ENCODE peak calls at places on chromosome 7, in five cellular contexts. One of them, this sample, is unnamed.

GRCh38 chr7:28400838-28401360 is 11.4 kb upstream of the CREB5 start:
- DNase-seq in HCT116: no peak
- DNase-seq in HL-60: no peak
- DNase-seq in breast epithelium: no peak
- DNase-seq in GM23338: no peak
- DNase-seq in this sample: no peak

GRCh38 chr7:152710134-152710404 is 34.1 kb upstream of the XRCC2 start:
- DNase-seq in breast epithelium: no peak
- DNase-seq in HL-60: no peak
- DNase-seq in GM23338: no peak
- DNase-seq in HCT116: no peak
- DNase-seq in this sample: no peak

GRCh38 chr7:139828880-139829653 is at the start of gene TBXAS1:
- DNase-seq in HL-60: peak
- DNase-seq in breast epithelium: no peak
- DNase-seq in GM23338: no peak
- DNase-seq in HCT116: no peak
- DNase-seq in this sample: no peak

GRCh38 chr7:135290594-135290993 is 57.0 kb downstream of the STRA8 start:
- DNase-seq in breast epithelium: no peak
- DNase-seq in HL-60: no peak
- DNase-seq in HCT116: no peak
- DNase-seq in GM23338: no peak
- DNase-seq in this sample: no peak

GRCh38 chr7:128406147-128406985 is 3.4 kb downstream of the IMPDH1 start:
- DNase-seq in breast epithelium: no peak
- DNase-seq in HL-60: peak
- DNase-seq in GM23338: peak
- DNase-seq in HCT116: no peak
- DNase-seq in this sample: no peak

GRCh38 chr7:84191261-84191660 is 3.3 kb downstream of the SEMA3A start:
- DNase-seq in GM23338: no peak
- DNase-seq in HL-60: no peak
- DNase-seq in breast epithelium: no peak
- DNase-seq in HCT116: no peak
- DNase-seq in this sample: no peak

GRCh38 chr7:65980478-65981250 is 1.3 kb downstream of the GUSB start:
- DNase-seq in GM23338: peak
- DNase-seq in HCT116: no peak
- DNase-seq in breast epithelium: no peak
- DNase-seq in HL-60: peak
- DNase-seq in this sample: no peak

GRCh38 chr7:115085421-115085820 is 163.5 kb downstream of the MDFIC start:
- DNase-seq in HCT116: no peak
- DNase-seq in breast epithelium: no peak
- DNase-seq in GM23338: no peak
- DNase-seq in HL-60: no peak
- DNase-seq in this sample: no peak

GRCh38 chr7:88401009-88401623 is 94.4 kb upstream of the STEAP4 start:
- DNase-seq in breast epithelium: no peak
- DNase-seq in HL-60: peak
- DNase-seq in GM23338: peak
- DNase-seq in HCT116: peak
- DNase-seq in this sample: no peak

GRCh38 chr7:91565499-91566331 is 301.5 kb downstream of the FZD1 start:
- DNase-seq in breast epithelium: peak
- DNase-seq in HCT116: no peak
- DNase-seq in GM23338: peak
- DNase-seq in HL-60: no peak
- DNase-seq in this sample: peak

GRCh38 chr7:94053532-94053931 is 49.4 kb upstream of the BET1 start:
- DNase-seq in HCT116: no peak
- DNase-seq in breast epithelium: no peak
- DNase-seq in HL-60: no peak
- DNase-seq in GM23338: no peak
- DNase-seq in this sample: no peak

GRCh38 chr7:12210179-12211053 is 678 bp upstream of the TMEM106B start:
- DNase-seq in HL-60: no peak
- DNase-seq in HCT116: no peak
- DNase-seq in breast epithelium: no peak
- DNase-seq in GM23338: peak
- DNase-seq in this sample: no peak

GRCh38 chr7:39811161-39811614 is 138.9 kb upstream of the CDK13 start:
- DNase-seq in HCT116: no peak
- DNase-seq in HL-60: no peak
- DNase-seq in GM23338: no peak
- DNase-seq in breast epithelium: no peak
- DNase-seq in this sample: peak

GRCh38 chr7:98774893-98775292 is 94.9 kb downstream of the TMEM130 start:
- DNase-seq in HL-60: no peak
- DNase-seq in breast epithelium: no peak
- DNase-seq in GM23338: no peak
- DNase-seq in HCT116: no peak
- DNase-seq in this sample: no peak

GRCh38 chr7:151439855-151440798 is at the start of gene CRYGN:
- DNase-seq in HCT116: no peak
- DNase-seq in HL-60: no peak
- DNase-seq in GM23338: peak
- DNase-seq in breast epithelium: no peak
- DNase-seq in this sample: no peak

GRCh38 chr7:7911339-7911738 is 57.3 kb upstream of the GLCCI1 start:
- DNase-seq in HCT116: no peak
- DNase-seq in GM23338: peak
- DNase-seq in breast epithelium: no peak
- DNase-seq in HL-60: no peak
- DNase-seq in this sample: no peak

GRCh38 chr7:128322040-128322643 is 21.6 kb downstream of the RBM28 start:
- DNase-seq in HL-60: peak
- DNase-seq in HCT116: no peak
- DNase-seq in breast epithelium: no peak
- DNase-seq in GM23338: peak
- DNase-seq in this sample: peak

GRCh38 chr7:20828947-20829346 is 42.3 kb upstream of the SP8 start:
- DNase-seq in HCT116: no peak
- DNase-seq in breast epithelium: no peak
- DNase-seq in HL-60: no peak
- DNase-seq in GM23338: no peak
- DNase-seq in this sample: no peak

GRCh38 chr7:134473861-134474291 is 15.0 kb upstream of the AKR1B1 start:
- DNase-seq in HL-60: no peak
- DNase-seq in GM23338: peak
- DNase-seq in HCT116: no peak
- DNase-seq in breast epithelium: no peak
- DNase-seq in this sample: no peak

GRCh38 chr7:108094375-108094774 is 35.8 kb downstream of the LAMB4 start:
- DNase-seq in breast epithelium: no peak
- DNase-seq in HL-60: no peak
- DNase-seq in HCT116: no peak
- DNase-seq in GM23338: no peak
- DNase-seq in this sample: no peak

GRCh38 chr7:157140118-157140905 is 1.6 kb downstream of the UBE3C start:
- DNase-seq in breast epithelium: no peak
- DNase-seq in HL-60: peak
- DNase-seq in GM23338: no peak
- DNase-seq in HCT116: no peak
- DNase-seq in this sample: no peak

GRCh38 chr7:4025694-4026615 is 656.1 kb upstream of the FOXK1 start:
- DNase-seq in GM23338: no peak
- DNase-seq in HCT116: no peak
- DNase-seq in HL-60: no peak
- DNase-seq in breast epithelium: no peak
- DNase-seq in this sample: no peak

GRCh38 chr7:150425670-150426069 is 24.8 kb upstream of the GIMAP8 start:
- DNase-seq in breast epithelium: no peak
- DNase-seq in HL-60: no peak
- DNase-seq in GM23338: no peak
- DNase-seq in HCT116: no peak
- DNase-seq in this sample: no peak

GRCh38 chr7:150429699-150430098 is 20.7 kb upstream of the GIMAP8 start:
- DNase-seq in GM23338: no peak
- DNase-seq in HCT116: no peak
- DNase-seq in HL-60: no peak
- DNase-seq in breast epithelium: no peak
- DNase-seq in this sample: no peak

GRCh38 chr7:150430465-150431085 is 19.9 kb upstream of the GIMAP8 start:
- DNase-seq in HCT116: no peak
- DNase-seq in HL-60: no peak
- DNase-seq in GM23338: no peak
- DNase-seq in breast epithelium: no peak
- DNase-seq in this sample: no peak

GRCh38 chr7:150431839-150432658 is 18.4 kb upstream of the GIMAP8 start:
- DNase-seq in HL-60: no peak
- DNase-seq in breast epithelium: no peak
- DNase-seq in GM23338: no peak
- DNase-seq in HCT116: no peak
- DNase-seq in this sample: no peak

DNA sequence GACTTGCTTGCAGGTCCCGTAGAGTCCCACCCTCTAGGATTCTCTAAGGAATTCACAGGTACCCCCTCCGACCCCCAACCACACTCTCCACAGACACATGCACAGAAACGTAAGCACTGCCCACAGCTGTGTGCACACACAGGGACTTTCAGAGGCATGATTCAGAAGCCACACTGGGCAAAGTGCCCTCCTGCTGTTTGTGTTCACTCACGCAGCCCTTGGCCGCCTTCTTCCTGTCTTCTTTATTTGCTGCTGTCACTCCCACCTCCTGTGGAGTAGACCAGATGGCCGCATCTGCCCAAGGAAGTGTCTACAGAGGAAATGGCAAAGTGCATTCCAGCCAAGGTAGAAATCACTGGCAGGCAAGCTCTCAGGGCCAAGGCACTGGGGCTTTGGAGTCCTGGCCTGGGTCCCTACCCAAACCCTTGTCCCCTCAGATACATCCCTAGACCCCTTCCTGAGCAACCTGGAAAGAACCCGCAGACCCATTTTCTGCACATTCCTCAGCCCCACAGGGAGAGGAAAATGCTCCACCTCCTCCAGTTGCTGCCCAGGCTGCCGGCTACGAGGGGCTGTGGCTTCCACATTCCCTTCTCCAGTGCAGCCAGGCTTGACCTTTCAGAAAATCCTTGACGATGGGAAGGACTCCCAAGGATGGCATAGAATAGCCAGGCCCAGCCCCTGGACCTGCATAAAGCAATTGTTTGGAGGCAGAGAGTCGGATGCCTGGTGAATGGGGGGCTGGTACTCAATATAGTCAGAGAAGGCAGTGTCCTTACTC is 21.6 kb upstream of the GIMAP8 start:
- DNase-seq in GM23338: peak
- DNase-seq in breast epithelium: peak
- DNase-seq in HL-60: peak
- DNase-seq in HCT116: no peak
- DNase-seq in this sample: no peak
- TF ChIP-seq POLR2AphosphoS5 in GM23338: no peak
- TF ChIP-seq POLR2AphosphoS5 in breast epithelium: no peak
- TF ChIP-seq POLR2AphosphoS5 in HL-60: peak
- TF ChIP-seq POLR2AphosphoS5 in HCT116: no peak
- TF ChIP-seq POLR2AphosphoS5 in this sample: no peak

GRCh38 chr7:104973909-104974415 is 40.0 kb upstream of the KMT2E start:
- DNase-seq in GM23338: no peak
- DNase-seq in breast epithelium: no peak
- DNase-seq in HCT116: no peak
- DNase-seq in HL-60: no peak
- DNase-seq in this sample: peak
- H3K27ac ChIP-seq in GM23338: no peak
- H3K27ac ChIP-seq in breast epithelium: peak
- H3K27ac ChIP-seq in HCT116: no peak
- H3K27ac ChIP-seq in HL-60: no peak
- H3K27ac ChIP-seq in this sample: peak

DNA sequence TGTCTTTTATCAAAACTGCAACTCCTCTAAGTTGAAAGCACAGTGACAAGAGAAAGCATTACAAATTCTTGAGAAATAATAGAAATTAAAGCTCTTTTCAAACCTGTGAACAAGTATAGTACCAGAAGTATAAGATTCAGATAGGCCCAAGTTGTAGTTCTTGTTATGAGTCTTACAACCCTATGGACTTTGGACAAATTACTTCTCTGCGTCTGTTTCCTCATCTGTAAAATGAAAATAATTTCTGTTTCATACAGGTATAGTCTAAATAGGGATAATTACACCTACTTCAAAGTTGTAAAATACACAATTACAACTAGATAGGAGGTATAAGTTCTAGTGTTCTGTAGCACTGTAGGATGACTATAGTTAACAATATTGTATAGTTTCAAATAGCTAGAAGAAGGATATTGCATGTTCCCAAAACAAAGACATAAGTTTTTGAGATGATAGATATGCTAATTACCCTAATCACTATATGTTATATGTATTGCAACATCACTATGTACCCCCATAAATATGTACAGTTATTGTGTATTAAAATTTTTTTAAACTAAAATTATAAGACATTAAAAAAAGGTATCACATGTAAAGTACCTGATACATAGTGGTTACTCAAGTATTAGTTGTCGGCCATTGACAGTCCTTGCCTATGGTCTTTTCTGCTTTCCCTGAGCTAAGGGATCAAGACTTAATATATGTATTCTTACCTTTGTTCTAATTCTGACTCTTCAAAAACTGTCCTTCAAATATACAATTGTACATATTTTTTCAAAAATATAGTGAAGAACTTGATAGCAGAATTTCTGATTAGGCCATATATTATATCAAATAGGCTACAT is 1.8 kb upstream of the WASL start:
- DNase-seq in breast epithelium: no peak
- DNase-seq in HCT116: no peak
- DNase-seq in HL-60: no peak
- DNase-seq in GM23338: no peak
- DNase-seq in this sample: no peak
- H3K4me3 ChIP-seq in breast epithelium: no peak
- H3K4me3 ChIP-seq in HCT116: no peak
- H3K4me3 ChIP-seq in HL-60: no peak
- H3K4me3 ChIP-seq in GM23338: peak
- H3K4me3 ChIP-seq in this sample: peak

GRCh38 chr7:113831509-113831908 is 87.3 kb downstream of the PPP1R3A start:
- DNase-seq in HCT116: no peak
- DNase-seq in breast epithelium: no peak
- DNase-seq in HL-60: no peak
- DNase-seq in GM23338: peak
- DNase-seq in this sample: no peak
- TF ChIP-seq POLR2AphosphoS5 in HCT116: no peak
- TF ChIP-seq POLR2AphosphoS5 in breast epithelium: no peak
- TF ChIP-seq POLR2AphosphoS5 in HL-60: no peak
- TF ChIP-seq POLR2AphosphoS5 in GM23338: no peak
- TF ChIP-seq POLR2AphosphoS5 in this sample: no peak

This sample was measured in SK-N-MC.